ENCODE peak calls at places on chromosomes 2 and 18, in seven cellular contexts. Z, A, M, U, X, Y and W are unnamed samples.
A peak's percentile ranks its signal among the peaks of the same experiment; 100 is the strongest.

GRCh38 chr2:241996100-241996499 is 126.6 kb downstream of the RTP5 start:
- DNase-seq in U (no peak), M (no peak), A (no peak), Y (no peak), Z (no peak), X (no peak), W (no peak)

GRCh38 chr2:17538844-17539554 is 1.5 kb upstream of the VSNL1 start:
- DNase-seq in A (peak; percentile 78), X (no peak), Z (peak; percentile 41), Y (peak; percentile 80), M (peak; percentile 76), U (peak; percentile 77), W (peak; percentile 87)

GRCh38 chr2:37993135-37993534 is 68.0 kb downstream of the RMDN2 start:
- DNase-seq in A (no peak), Y (no peak), Z (peak; percentile 25), U (peak; percentile 18), M (no peak), X (no peak), W (peak; percentile 18)

GRCh38 chr2:47264183-47264582 is 109.1 kb upstream of the STPG4 start:
- DNase-seq in Z (no peak), M (no peak), X (no peak), Y (no peak), A (peak; percentile 76), U (no peak), W (no peak)

GRCh38 chr2:36809046-36809445 is 112.5 kb downstream of the VIT start:
- DNase-seq in U (no peak), M (no peak), A (no peak), X (no peak), Z (no peak), Y (no peak), W (no peak)

GRCh38 chr2:230674401-230674800 is 38.2 kb upstream of the CAB39 start:
- DNase-seq in Y (no peak), A (no peak), Z (no peak), U (no peak), M (no peak), X (no peak), W (no peak)

GRCh38 chr2:18369750-18370149 is 190.7 kb downstream of the RDH14 start:
- DNase-seq in A (no peak), U (no peak), Z (peak; percentile 74), M (no peak), X (no peak), Y (no peak), W (no peak)

GRCh38 chr18:26470011-26470637 is 78.2 kb downstream of the KCTD1 start:
- DNase-seq in A (no peak), X (no peak), M (no peak), U (no peak), Y (peak; percentile 25), Z (peak; percentile 73), W (no peak)

GRCh38 chr2:100718065-100718570 is 101.8 kb upstream of the NPAS2 start:
- DNase-seq in X (no peak), Y (no peak), U (no peak), M (no peak), A (no peak), Z (no peak), W (no peak)

GRCh38 chr2:41932241-41933034 is 115.4 kb upstream of the PKDCC start:
- DNase-seq in U (peak; percentile 86), Y (no peak), A (no peak), Z (peak; percentile 93), X (no peak), M (no peak), W (no peak)

GRCh38 chr2:77839102-77839501 is 316.9 kb upstream of the LRRTM4 start:
- DNase-seq in Y (no peak), Z (no peak), X (no peak), M (no peak), A (no peak), U (no peak), W (peak; percentile 14)

GRCh38 chr18:26813043-26813442 is 52.5 kb downstream of the AQP4 start:
- DNase-seq in A (peak; percentile 57), X (peak; percentile 17), Z (no peak), M (no peak), U (peak; percentile 2), Y (peak; percentile 14), W (peak; percentile 76)

GRCh38 chr2:207833265-207833751 is 63.6 kb upstream of the FZD5 start:
- DNase-seq in X (no peak), Y (no peak), U (peak; percentile 16), A (no peak), Z (peak; percentile 24), M (no peak), W (no peak)

GRCh38 chr18:79062806-79063205 is 6.4 kb upstream of the ATP9B start:
- DNase-seq in Y (peak; percentile 42), M (no peak), X (no peak), Z (no peak), A (no peak), U (no peak), W (peak; percentile 16)

GRCh38 chr2:169933124-169933711 is 106.0 kb downstream of the UBR3 start:
- DNase-seq in Z (peak; percentile 54), X (no peak), M (no peak), A (no peak), Y (no peak), U (peak; percentile 45), W (peak; percentile 26)

GRCh38 chr18:34121157-34121807 is 103.4 kb downstream of the NOL4 start:
- DNase-seq in U (peak; percentile 42), Y (peak; percentile 66), X (no peak), M (no peak), A (no peak), Z (no peak), W (peak; percentile 15)

GRCh38 chr2:136015688-136016087 is 30.3 kb upstream of the DARS1 start:
- DNase-seq in X (no peak), M (no peak), Y (no peak), U (no peak), Z (no peak), A (no peak), W (no peak)

GRCh38 chr18:61896767-61897166 is 4.0 kb upstream of the RNF152 start:
- DNase-seq in X (no peak), Z (peak; percentile 20), A (no peak), Y (no peak), U (peak; percentile 91), M (peak; percentile 54), W (peak; percentile 76)

GRCh38 chr2:144519934-144520717 is at the start of gene ZEB2:
- DNase-seq in Z (peak; percentile 84), M (peak; percentile 73), U (peak; percentile 95), A (peak; percentile 45), X (no peak), Y (no peak), W (peak; percentile 83)

GRCh38 chr2:235669269-235669831 is 175.5 kb downstream of the AGAP1 start:
- DNase-seq in Y (peak; percentile 33), X (peak; percentile 72), M (peak; percentile 86), A (peak; percentile 94), U (peak; percentile 65), Z (peak; percentile 58), W (peak; percentile 89)

GRCh38 chr2:232772540-232772939 is 3.8 kb downstream of the KCNJ13 start:
- DNase-seq in Y (no peak), A (no peak), X (no peak), M (no peak), U (no peak), Z (no peak), W (peak; percentile 4)

GRCh38 chr18:73791081-73791480 is 356.6 kb downstream of the FBXO15 start:
- DNase-seq in Y (no peak), Z (peak; percentile 83), M (no peak), U (no peak), X (no peak), A (no peak), W (no peak)

GRCh38 chr18:11980148-11980554 is 1.2 kb upstream of the IMPA2 start:
- DNase-seq in X (no peak), U (no peak), M (no peak), A (no peak), Y (no peak), Z (peak; percentile 13), W (no peak)

GRCh38 chr2:172279843-172280242 is 147.5 kb upstream of the ITGA6 start:
- DNase-seq in A (no peak), U (no peak), Y (no peak), M (no peak), Z (no peak), X (no peak), W (no peak)

GRCh38 chr2:164151518-164151917 is 415.7 kb upstream of the FIGN start:
- DNase-seq in Z (peak; percentile 70), X (no peak), M (no peak), A (no peak), U (no peak), Y (no peak), W (no peak)

GRCh38 chr2:144671695-144672094 is 151.8 kb upstream of the ZEB2 start:
- DNase-seq in U (no peak), Y (peak; percentile 21), M (no peak), Z (peak; percentile 25), X (no peak), A (no peak), W (no peak)

GRCh38 chr18:78641689-78642231 is 337.9 kb upstream of the SALL3 start:
- DNase-seq in X (no peak), U (no peak), M (no peak), Z (no peak), A (no peak), Y (no peak), W (no peak)

GRCh38 chr18:70459251-70459650 is 170.4 kb downstream of the SOCS6 start:
- DNase-seq in Z (no peak), Y (no peak), U (no peak), A (no peak), X (no peak), M (no peak), W (no peak)

GRCh38 chr2:43110442-43110871 is 115.9 kb downstream of the ZFP36L2 start:
- DNase-seq in U (peak; percentile 54), Z (peak; percentile 85), Y (no peak), M (peak; percentile 32), X (no peak), A (no peak), W (no peak)

GRCh38 chr2:223451-223850 is 40.4 kb downstream of the SH3YL1 start:
- DNase-seq in Z (no peak), Y (no peak), A (no peak), X (no peak), M (no peak), U (no peak), W (no peak)
- H4K8ac ChIP-seq in Z (no peak overlapping the region), Y (no peak overlapping the region), A (no peak overlapping the region), X (no peak overlapping the region), M (no peak overlapping the region), U (no peak overlapping the region), W (no peak overlapping the region)

GRCh38 chr2:240211096-240211495 is 70.6 kb upstream of the OTOS start:
- DNase-seq in M (no peak), Y (no peak), A (no peak), U (no peak), Z (no peak), X (no peak), W (no peak)
- H3K18ac ChIP-seq in M (peak overlapping the region; percentile 13), Y (no peak overlapping the region), A (no peak overlapping the region), U (no peak overlapping the region), Z (no peak overlapping the region), X (no peak overlapping the region), W (no peak overlapping the region)

GRCh38 chr2:179770029-179770428 is 91.4 kb downstream of the ZNF385B start:
- DNase-seq in M (no peak), A (no peak), U (no peak), Y (no peak), Z (no peak), X (no peak), W (no peak)
- H3K27me3 ChIP-seq in M (no peaks in the 10 kb centered on the region), A (no peaks in the 10 kb centered on the region), U (no peaks in the 10 kb centered on the region), Y (no peaks in the 10 kb centered on the region), Z (no peaks in the 10 kb centered on the region), X (no peaks in the 10 kb centered on the region), W (no peaks in the 10 kb centered on the region)

DNA sequence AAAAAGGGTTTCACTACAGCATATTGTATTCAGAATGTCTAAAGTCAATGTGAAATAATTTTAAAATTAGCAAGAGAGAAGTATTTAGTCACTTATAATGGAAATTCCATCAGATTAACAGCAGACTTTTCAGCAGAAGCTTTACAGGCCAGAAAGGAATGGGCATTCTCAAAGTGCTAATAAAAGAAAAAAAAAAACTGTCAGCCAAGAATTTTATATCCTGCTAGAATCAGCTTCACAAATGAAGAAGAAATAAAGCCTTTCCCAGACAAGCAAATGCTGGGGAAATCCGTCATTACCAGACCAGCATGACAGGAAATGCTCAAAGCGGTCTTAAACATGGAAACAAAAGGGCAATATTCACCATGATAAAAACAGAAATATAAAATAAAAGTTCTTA is 18.8 kb downstream of the LMAN1 start:
- DNase-seq in X (no peak), A (no peak), Y (no peak), M (no peak), U (no peak), Z (no peak), W (no peak)
- H4K8ac ChIP-seq in X (no peak overlapping the region), A (no peak overlapping the region), Y (no peak overlapping the region), M (no peak overlapping the region), U (no peak overlapping the region), Z (no peak overlapping the region), W (no peak overlapping the region)